ENCODE peak calls at places on chromosomes 16 and 17, in eight cellular contexts. Y is hepatocyte, L is keratinocyte, W is colonic mucosa, K is PC-9, U is cardiac fibroblast, N is GM12865, D is AG09309. X is an unnamed sample.

GRCh38 chr16:30697264-30698138 is 1.5 kb upstream of the SRCAP start:
- DNase-seq in N (no peak), W (no peak), Y (no peak), D (no peak), U (peak), L (no peak), K (no peak), X (no peak)

GRCh38 chr17:27496501-27496943 is 40.3 kb downstream of the KSR1 start:
- DNase-seq in Y (peak), N (peak), L (no peak), W (no peak), D (no peak), K (no peak), U (no peak), X (peak)

GRCh38 chr17:511833-512251 is 159.2 kb upstream of the RPH3AL start:
- DNase-seq in N (no peak), K (no peak), D (no peak), W (no peak), U (no peak), L (no peak), Y (no peak), X (no peak)

GRCh38 chr16:27738596-27738995 is 188.7 kb downstream of the KATNIP start:
- DNase-seq in D (no peak), N (no peak), L (no peak), U (no peak), W (no peak), Y (no peak), K (no peak), X (no peak)

GRCh38 chr17:81239714-81240555 is 817 bp downstream of the NDUFAF8 start:
- DNase-seq in W (no peak), N (peak), Y (peak), D (no peak), L (peak), K (no peak), U (no peak), X (peak)

GRCh38 chr17:14745122-14745521 is 444.2 kb downstream of the HS3ST3B1 start:
- DNase-seq in U (peak), D (peak), N (no peak), K (no peak), Y (no peak), W (no peak), L (no peak), X (no peak)

GRCh38 chr17:75909051-75909811 is 4.5 kb upstream of the MRPL38 start:
- DNase-seq in Y (no peak), L (no peak), D (no peak), N (no peak), U (no peak), K (no peak), W (no peak), X (no peak)

GRCh38 chr16:17296412-17296811 is 174.3 kb downstream of the XYLT1 start:
- DNase-seq in N (no peak), Y (no peak), W (no peak), D (no peak), U (no peak), L (no peak), K (no peak), X (no peak)

GRCh38 chr17:35239823-35240222 is 3.0 kb upstream of the SLFN5 start:
- DNase-seq in L (no peak), K (no peak), W (no peak), N (no peak), Y (no peak), U (peak), D (no peak), X (no peak)

GRCh38 chr17:81323411-81323868 is 28.3 kb upstream of the SLC38A10 start:
- DNase-seq in K (no peak), W (no peak), N (no peak), D (no peak), Y (no peak), L (no peak), U (no peak), X (no peak)

GRCh38 chr16:46715769-46716305 is 26.4 kb downstream of the ORC6 start:
- DNase-seq in K (no peak), W (no peak), N (no peak), D (no peak), Y (no peak), U (peak), L (no peak), X (no peak)

GRCh38 chr17:8326591-8327583 is 12.8 kb upstream of the ODF4 start:
- DNase-seq in K (no peak), D (no peak), N (no peak), W (no peak), U (peak), Y (peak), L (no peak), X (no peak)

GRCh38 chr16:48609453-48610023 is 442 bp downstream of the N4BP1 start:
- DNase-seq in U (peak), L (no peak), Y (peak), N (peak), K (no peak), D (no peak), W (peak), X (peak)

GRCh38 chr17:61584266-61584665 is 6.8 kb downstream of the NACA2 start:
- DNase-seq in U (no peak), N (no peak), Y (no peak), W (no peak), D (no peak), L (no peak), K (no peak), X (no peak)

GRCh38 chr16:57371494-57372371 is 557 bp upstream of the CX3CL1 start:
- DNase-seq in Y (no peak), K (no peak), L (no peak), D (no peak), U (no peak), N (no peak), W (peak), X (no peak)

GRCh38 chr17:42169351-42169750 is 11.6 kb downstream of the KCNH4 start:
- DNase-seq in D (no peak), U (no peak), N (no peak), K (no peak), Y (no peak), W (no peak), L (no peak), X (no peak)

GRCh38 chr17:80319999-80320344 is 59.3 kb downstream of the RNF213 start:
- DNase-seq in N (no peak), K (no peak), U (no peak), W (no peak), Y (no peak), D (no peak), L (no peak), X (no peak)

GRCh38 chr17:42132941-42133340 is 10.3 kb downstream of the HSPB9 start:
- DNase-seq in K (peak), U (peak), Y (no peak), L (no peak), D (peak), N (no peak), W (peak), X (peak)

GRCh38 chr17:65902831-65903549 is 288.9 kb downstream of the CEP112 start:
- DNase-seq in K (no peak), N (no peak), D (no peak), U (no peak), W (no peak), Y (no peak), L (no peak), X (no peak)

GRCh38 chr16:89102777-89103073 is 9.1 kb downstream of the ACSF3 start:
- DNase-seq in N (no peak), K (no peak), D (no peak), W (peak), L (no peak), U (no peak), Y (no peak), X (no peak)

GRCh38 chr16:21599994-21600773 is 807 bp downstream of the METTL9 start:
- DNase-seq in D (no peak), U (peak), L (no peak), K (peak), Y (peak), W (peak), N (peak), X (peak)

GRCh38 chr17:6178959-6179358 is 108.8 kb downstream of the WSCD1 start:
- DNase-seq in N (no peak), D (no peak), L (no peak), U (peak), Y (no peak), W (no peak), K (no peak), X (no peak)

GRCh38 chr16:80816372-80816771 is 12.0 kb upstream of the CDYL2 start:
- DNase-seq in L (no peak), Y (no peak), K (no peak), U (no peak), D (no peak), N (no peak), W (no peak), X (no peak)

GRCh38 chr16:28951410-28951943 is 740 bp downstream of the NFATC2IP start:
- DNase-seq in L (no peak), D (no peak), K (peak), W (peak), U (no peak), N (peak), Y (peak), X (no peak)

GRCh38 chr16:12358898-12359297 is 382.4 kb downstream of the SNX29 start:
- DNase-seq in D (no peak), L (peak), Y (no peak), U (no peak), K (no peak), N (no peak), W (no peak), X (no peak)

GRCh38 chr16:58464047-58464915 is 35.7 kb upstream of the NDRG4 start:
- DNase-seq in W (no peak), K (peak), Y (peak), D (no peak), U (no peak), N (no peak), L (no peak), X (peak)

GRCh38 chr17:40323731-40324650 is 15.0 kb downstream of the RARA start:
- DNase-seq in U (peak), Y (no peak), L (no peak), N (peak), W (peak), K (no peak), D (no peak), X (no peak)

GRCh38 chr16:82124651-82125050 is 45.4 kb downstream of the MPHOSPH6 start:
- DNase-seq in K (no peak), Y (no peak), L (no peak), D (no peak), W (no peak), U (no peak), N (no peak), X (no peak)

GRCh38 chr17:59330314-59330942 is 1.0 kb upstream of the YPEL2 start:
- DNase-seq in L (no peak), D (no peak), U (no peak), W (peak), K (peak), N (no peak), Y (peak), X (peak)

GRCh38 chr17:10313037-10313672 is 59.7 kb downstream of the MYH13 start:
- DNase-seq in L (no peak), K (no peak), Y (no peak), W (no peak), D (no peak), U (no peak), N (no peak), X (no peak)
- TF ChIP-seq CTCF in L (no peak), K (no peak), Y (no peak), W (no peak), D (no peak), U (no peak), N (no peak), X (no peak)

GRCh38 chr17:12928736-12929135 is 89.1 kb downstream of the ELAC2 start:
- DNase-seq in U (no peak), Y (no peak), K (no peak), W (no peak), D (no peak), N (peak), L (no peak), X (no peak)
- TF ChIP-seq CTCF in U (no peak), Y (peak), K (no peak), W (no peak), D (peak), N (peak), L (peak), X (no peak)

GRCh38 chr16:75491876-75492275 is 3.4 kb downstream of the CHST6 start:
- DNase-seq in W (no peak), U (no peak), D (no peak), Y (no peak), K (peak), L (no peak), N (peak), X (peak)
- TF ChIP-seq CTCF in W (no peak), U (no peak), D (peak), Y (no peak), K (peak), L (peak), N (peak), X (peak)

GRCh38 chr17:77608431-77608830 is 350.1 kb upstream of the TNRC6C start:
- DNase-seq in K (no peak), D (no peak), U (no peak), Y (no peak), W (no peak), L (no peak), N (no peak), X (no peak)

GRCh38 chr17:77604301-77605031 is 354.0 kb upstream of the TNRC6C start:
- DNase-seq in Y (no peak), L (no peak), N (no peak), U (no peak), K (no peak), D (no peak), W (no peak), X (no peak)

GRCh38 chr17:77607606-77608005 is 350.9 kb upstream of the TNRC6C start:
- DNase-seq in L (no peak), U (no peak), Y (no peak), D (no peak), W (no peak), N (no peak), K (no peak), X (no peak)

GRCh38 chr17:77606146-77606864 is 352.2 kb upstream of the TNRC6C start:
- DNase-seq in L (no peak), Y (no peak), K (no peak), N (no peak), D (no peak), U (no peak), W (no peak), X (no peak)

GRCh38 chr17:77606865-77607210 is 351.7 kb upstream of the TNRC6C start:
- DNase-seq in W (no peak), L (no peak), Y (no peak), K (no peak), D (no peak), N (no peak), U (no peak), X (no peak)
- TF ChIP-seq CTCF in W (no peak), L (peak), Y (no peak), K (peak), D (no peak), N (peak), U (no peak), X (no peak)

GRCh38 chr16:85539084-85539483 is 74.0 kb upstream of the GSE1 start:
- DNase-seq in N (no peak), U (no peak), L (no peak), W (no peak), Y (no peak), D (no peak), K (no peak), X (no peak)
- TF ChIP-seq CTCF in N (no peak), U (no peak), L (no peak), W (no peak), Y (no peak), D (no peak), K (no peak), X (no peak)

DNA sequence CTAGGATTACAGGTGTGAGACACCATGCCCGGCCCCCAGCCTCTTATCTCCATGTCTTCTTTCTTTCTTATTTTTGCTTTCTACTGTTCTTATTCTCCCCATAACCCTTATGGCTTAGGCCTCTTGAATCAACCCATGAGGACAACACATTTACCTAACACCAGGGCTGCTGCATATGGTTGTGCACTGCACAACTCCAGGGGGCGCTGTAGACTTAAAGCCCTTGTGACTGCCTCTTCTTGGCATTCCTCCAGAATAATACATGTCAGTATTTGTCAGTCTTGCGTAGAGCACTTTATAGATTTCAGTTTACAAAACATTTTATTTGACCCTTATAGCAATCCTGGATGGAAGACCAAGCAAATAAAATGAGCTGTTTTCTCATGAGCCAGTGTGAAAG is 225.0 kb upstream of the SALL1 start:
- DNase-seq in Y (no peak), L (no peak), W (no peak), U (no peak), K (no peak), D (no peak), N (no peak), X (no peak)
- TF ChIP-seq CTCF in Y (no peak), L (peak), W (no peak), U (peak), K (no peak), D (no peak), N (no peak), X (no peak)

DNA sequence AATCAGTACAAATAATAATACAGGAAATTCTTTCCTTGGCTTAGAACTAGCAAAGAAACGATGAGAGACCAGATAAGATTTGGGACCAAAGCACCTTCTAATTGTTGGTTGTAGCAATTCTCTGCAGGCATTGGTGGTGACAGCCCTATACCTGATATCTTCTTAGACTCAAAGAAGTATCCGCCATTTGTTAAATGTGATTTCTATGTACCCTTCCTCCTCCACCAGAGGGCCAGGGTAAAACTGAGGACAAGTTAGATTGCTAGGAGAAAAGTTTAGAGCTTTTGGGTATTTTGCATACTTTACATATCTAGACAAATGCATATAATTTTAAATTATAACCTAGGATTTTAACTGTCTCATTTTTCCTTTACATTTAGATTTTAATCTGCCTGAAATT is 304.3 kb downstream of the HS3ST4 start:
- DNase-seq in K (no peak), D (no peak), W (no peak), U (no peak), Y (no peak), L (no peak), N (no peak), X (no peak)
- TF ChIP-seq CTCF in K (peak), D (peak), W (no peak), U (no peak), Y (no peak), L (no peak), N (peak), X (no peak)

GRCh38 chr16:4760221-4760910 is 6.6 kb downstream of the ZNF500 start:
- DNase-seq in U (no peak), D (no peak), Y (no peak), N (no peak), W (no peak), L (no peak), K (no peak), X (no peak)

GRCh38 chr16:4752351-4753100 is 14.4 kb downstream of the ZNF500 start:
- DNase-seq in U (no peak), L (no peak), D (no peak), W (no peak), Y (no peak), K (no peak), N (no peak), X (no peak)

GRCh38 chr16:4754865-4755264 is 12.1 kb downstream of the ZNF500 start:
- DNase-seq in N (no peak), L (no peak), D (no peak), W (no peak), K (no peak), U (no peak), Y (no peak), X (no peak)

GRCh38 chr16:4753227-4753626 is 13.7 kb downstream of the ZNF500 start:
- DNase-seq in N (no peak), Y (no peak), K (no peak), W (no peak), D (no peak), U (no peak), L (no peak), X (no peak)

GRCh38 chr16:4755687-4756086 is 11.3 kb downstream of the ZNF500 start:
- DNase-seq in U (no peak), W (no peak), Y (no peak), D (no peak), K (no peak), N (no peak), L (no peak), X (no peak)
- TF ChIP-seq CTCF in U (no peak), W (no peak), Y (no peak), D (no peak), K (no peak), N (no peak), L (no peak), X (no peak)

GRCh38 chr17:70906808-70907207 is 737.5 kb downstream of the KCNJ2 start:
- DNase-seq in U (peak), Y (no peak), L (no peak), N (no peak), K (no peak), W (no peak), D (no peak), X (no peak)

GRCh38 chr17:70896843-70897242 is 727.5 kb downstream of the KCNJ2 start:
- DNase-seq in K (no peak), U (no peak), W (no peak), N (no peak), L (no peak), Y (no peak), D (no peak), X (no peak)

GRCh38 chr17:70905796-70906195 is 736.5 kb downstream of the KCNJ2 start:
- DNase-seq in N (no peak), L (no peak), K (no peak), D (peak), W (no peak), Y (peak), U (peak), X (peak)

GRCh38 chr17:70901870-70902269 is 732.5 kb downstream of the KCNJ2 start:
- DNase-seq in K (no peak), U (no peak), D (no peak), N (no peak), L (no peak), Y (no peak), W (no peak), X (no peak)
- TF ChIP-seq CTCF in K (no peak), U (no peak), D (no peak), N (peak), L (peak), Y (no peak), W (no peak), X (no peak)

DNA sequence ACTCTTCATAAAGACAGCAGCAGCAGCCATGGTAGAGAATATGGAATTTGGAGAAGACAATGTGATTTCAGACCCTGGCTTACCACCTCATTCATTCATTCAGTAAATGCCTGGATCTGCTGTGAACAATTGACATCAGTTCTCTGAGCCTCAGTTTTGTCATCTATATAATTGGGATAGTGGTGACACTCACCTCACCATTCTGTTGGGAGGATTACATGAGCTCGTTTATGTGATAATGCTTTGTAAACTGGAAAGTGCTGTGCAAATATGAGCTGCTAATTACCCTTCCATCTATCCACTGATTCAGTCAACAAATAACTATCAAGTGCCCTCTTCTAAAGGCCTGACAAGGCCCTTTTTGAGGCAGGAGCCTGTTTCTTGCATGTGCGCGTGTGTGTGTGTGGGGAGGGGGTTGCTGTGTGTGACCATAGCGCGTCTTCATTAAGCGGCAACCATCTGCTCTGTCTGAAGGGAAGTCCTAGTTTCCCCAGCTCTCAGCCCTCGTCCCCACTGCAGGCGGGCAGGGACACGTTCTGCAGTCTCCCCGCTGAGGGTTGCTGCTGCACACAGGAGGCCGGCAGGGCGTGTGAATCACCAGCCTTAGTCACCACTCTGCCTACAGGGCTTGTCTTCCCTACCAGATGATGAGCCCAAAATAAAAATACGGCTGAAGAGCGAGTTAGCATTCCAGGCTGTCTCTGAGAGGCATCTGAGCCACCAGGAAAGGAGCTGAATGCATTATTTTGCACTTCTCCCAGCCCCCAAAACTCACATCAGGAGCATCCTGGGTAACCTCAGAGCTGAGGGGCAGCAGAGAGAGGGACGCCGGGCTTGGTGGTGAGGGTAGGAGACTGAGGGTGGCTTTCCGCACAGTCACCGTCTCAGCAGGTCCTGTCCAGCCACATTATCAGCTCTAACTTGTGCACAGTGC is 19.9 kb downstream of the ARL4D start:
- DNase-seq in Y (peak), N (no peak), K (peak), U (peak), W (no peak), D (peak), L (peak), X (peak)
- TF ChIP-seq CTCF in Y (no peak), N (no peak), K (no peak), U (no peak), W (no peak), D (no peak), L (no peak), X (no peak)

X was measured in Calu3.